ENCODE peak calls at places on chromosomes 3 and 15, in seven cellular contexts. N, I, W, X, V, M and C are unnamed samples.

GRCh38 chr15:42143866-42144625 is 12.4 kb downstream of the PLA2G4F start:
- DNase-seq in W (no peak), V (peak; percentile 39), I (no peak), N (no peak), M (no peak), X (no peak), C (no peak)

GRCh38 chr15:96068897-96069296 is 261.6 kb upstream of the NR2F2 start:
- DNase-seq in V (no peak), W (no peak), N (no peak), X (no peak), I (no peak), M (no peak), C (no peak)

GRCh38 chr15:42056934-42057743 is 36.3 kb upstream of the PLA2G4E start:
- DNase-seq in M (peak; percentile 26), I (peak; percentile 80), X (no peak), V (peak; percentile 93), W (peak; percentile 99), N (peak; percentile 40), C (peak; percentile 95)

GRCh38 chr3:55660642-55661041 is 173.5 kb upstream of the WNT5A start:
- DNase-seq in W (no peak), N (no peak), M (no peak), X (no peak), I (no peak), V (no peak), C (no peak)

GRCh38 chr15:48718646-48719045 is 73.1 kb upstream of the FBN1 start:
- DNase-seq in N (no peak), M (no peak), V (no peak), I (no peak), X (no peak), W (no peak), C (no peak)

GRCh38 chr3:188049890-188050530 is 103.9 kb upstream of the LPP start:
- DNase-seq in X (no peak), I (no peak), W (no peak), N (peak; percentile 7), M (no peak), V (no peak), C (no peak)

GRCh38 chr15:100847194-100847593 is 32.4 kb upstream of the ALDH1A3 start:
- DNase-seq in M (no peak), W (no peak), X (no peak), N (no peak), V (no peak), I (no peak), C (no peak)

GRCh38 chr3:48194446-48195071 is 6.3 kb upstream of the CDC25A start:
- DNase-seq in N (no peak), X (peak; percentile 28), M (peak; percentile 24), V (peak; percentile 67), I (peak; percentile 82), W (peak; percentile 87), C (peak; percentile 53)

GRCh38 chr3:194328080-194328571 is 23.0 kb downstream of the CPN2 start:
- DNase-seq in N (no peak), X (no peak), V (no peak), M (no peak), I (no peak), W (peak; percentile 68), C (no peak)

GRCh38 chr3:170734737-170735070 is 135.3 kb downstream of the RPL22L1 start:
- DNase-seq in N (no peak), X (no peak), M (no peak), W (no peak), I (no peak), V (no peak), C (no peak)

GRCh38 chr3:33032937-33033336 is 64.0 kb downstream of the GLB1 start:
- DNase-seq in W (peak; percentile 81), N (no peak), X (no peak), I (no peak), M (no peak), V (no peak), C (no peak)

GRCh38 chr3:143881102-143881501 is 32.8 kb upstream of the SLC9A9 start:
- DNase-seq in N (no peak), M (no peak), I (no peak), V (no peak), W (no peak), X (no peak), C (no peak)

GRCh38 chr3:4417449-4417848 is 49.6 kb downstream of the SUMF1 start:
- DNase-seq in N (no peak), M (peak; percentile 33), V (no peak), W (peak; percentile 73), X (no peak), I (no peak), C (no peak)

GRCh38 chr3:167473863-167474262 is at the start of gene SERPINI2:
- DNase-seq in N (no peak), V (no peak), W (no peak), X (no peak), I (no peak), M (no peak), C (no peak)

GRCh38 chr3:177596822-177597271 is 399.6 kb upstream of the TBL1XR1 start:
- DNase-seq in X (no peak), N (no peak), I (no peak), W (peak; percentile 92), V (no peak), M (peak; percentile 71), C (peak; percentile 66)

GRCh38 chr3:126446301-126446700 is 29.4 kb downstream of the ZXDC start:
- DNase-seq in X (no peak), W (no peak), M (no peak), I (no peak), V (no peak), N (no peak), C (no peak)

GRCh38 chr15:67030036-67030762 is 35.2 kb upstream of the SMAD3 start:
- DNase-seq in I (no peak), V (no peak), N (no peak), X (no peak), M (no peak), W (no peak), C (no peak)

GRCh38 chr3:48585411-48585810 is 9.7 kb downstream of the COL7A1 start:
- DNase-seq in M (no peak), V (no peak), I (no peak), N (no peak), W (no peak), X (no peak), C (no peak)

GRCh38 chr15:85047271-85047948 is 65.8 kb downstream of the PDE8A start:
- DNase-seq in M (peak; percentile 49), I (peak; percentile 49), X (no peak), V (no peak), N (no peak), W (peak; percentile 81), C (no peak)

GRCh38 chr3:186425788-186426730 is 64.0 kb upstream of the DGKG start:
- DNase-seq in N (no peak), M (peak; percentile 78), I (no peak), V (no peak), W (peak; percentile 80), X (no peak), C (no peak)

GRCh38 chr15:65165875-65166274 is 19.3 kb downstream of the CLPX start:
- DNase-seq in M (no peak), I (no peak), W (no peak), V (no peak), N (no peak), X (no peak), C (no peak)

GRCh38 chr15:69820819-69821218 is 276.9 kb downstream of the TLE3 start:
- DNase-seq in I (no peak), W (no peak), N (no peak), M (no peak), V (no peak), X (no peak), C (no peak)

GRCh38 chr3:117479095-117479494 is 769.5 kb downstream of the TUSC7 start:
- DNase-seq in V (no peak), X (no peak), I (no peak), N (no peak), W (no peak), M (no peak), C (no peak)